ENCODE peak calls at places on chromosome 11, in four cellular contexts. Y is HepG2, H is K562, W is GM12878. Z is an unnamed sample.

GRCh38 chr11:130022799-130023198 is 20.2 kb upstream of the PRDM10 start:
- DNase-seq in H (no peak), Y (no peak), W (no peak), Z (no peak)

GRCh38 chr11:133896028-133896427 is 50.7 kb upstream of the SPATA19 start:
- DNase-seq in Y (no peak), H (no peak), W (no peak), Z (no peak)

GRCh38 chr11:1548221-1549070 is 23.6 kb downstream of the DUSP8 start:
- DNase-seq in W (no peak), H (no peak), Y (no peak), Z (no peak)

GRCh38 chr11:115980336-115980735 is 476.1 kb upstream of the CADM1 start:
- DNase-seq in W (no peak), H (no peak), Y (no peak), Z (no peak)

GRCh38 chr11:78224906-78225420 is 36.2 kb downstream of the USP35 start:
- DNase-seq in Y (no peak), H (no peak), W (no peak), Z (no peak)

GRCh38 chr11:7545611-7546010 is 31.8 kb downstream of the PPFIBP2 start:
- DNase-seq in W (no peak), H (no peak), Y (no peak), Z (no peak)

GRCh38 chr11:105937738-105938137 is 84.3 kb downstream of the MSANTD4 start:
- DNase-seq in H (no peak), Y (no peak), W (no peak), Z (no peak)

GRCh38 chr11:34174411-34175041 is 69.1 kb downstream of the NAT10 start:
- DNase-seq in Y (peak; percentile 43), H (peak; percentile 90), W (no peak), Z (peak; percentile 92)

GRCh38 chr11:70466154-70466553 is 67.8 kb downstream of the CTTN start:
- DNase-seq in Y (no peak), W (no peak), H (peak; percentile 30), Z (no peak)

DNA sequence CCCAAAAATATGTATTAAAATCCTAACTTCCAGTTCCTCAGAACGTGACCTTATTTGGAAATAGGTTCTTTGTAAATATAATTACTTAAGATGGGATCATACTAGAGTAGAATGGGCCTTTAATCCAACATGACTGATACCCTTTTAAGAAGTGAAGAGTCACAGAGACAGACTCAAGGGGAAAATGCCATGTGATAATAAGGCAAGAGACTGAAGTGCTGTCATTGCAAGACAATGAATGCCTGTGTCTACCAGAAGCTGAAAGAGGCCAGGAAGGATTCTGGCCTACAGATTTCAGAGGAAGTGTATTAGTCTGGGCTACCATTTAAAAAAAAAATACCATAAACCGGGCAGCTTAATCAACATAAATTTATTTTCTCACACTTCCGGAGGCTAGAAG is 85.9 kb upstream of the LRRC55 start:
- DNase-seq in W (no peak), H (no peak), Y (no peak), Z (no peak)
- TF ChIP-seq CBX5 in W (no peak), H (no peak), Y (no peak), Z (no peak)

GRCh38 chr11:35239476-35240075 is 100.6 kb downstream of the CD44 start:
- DNase-seq in H (no peak), W (no peak), Y (no peak), Z (no peak)
- TF ChIP-seq CBX5 in H (no peak), W (no peak), Y (no peak), Z (no peak)

DNA sequence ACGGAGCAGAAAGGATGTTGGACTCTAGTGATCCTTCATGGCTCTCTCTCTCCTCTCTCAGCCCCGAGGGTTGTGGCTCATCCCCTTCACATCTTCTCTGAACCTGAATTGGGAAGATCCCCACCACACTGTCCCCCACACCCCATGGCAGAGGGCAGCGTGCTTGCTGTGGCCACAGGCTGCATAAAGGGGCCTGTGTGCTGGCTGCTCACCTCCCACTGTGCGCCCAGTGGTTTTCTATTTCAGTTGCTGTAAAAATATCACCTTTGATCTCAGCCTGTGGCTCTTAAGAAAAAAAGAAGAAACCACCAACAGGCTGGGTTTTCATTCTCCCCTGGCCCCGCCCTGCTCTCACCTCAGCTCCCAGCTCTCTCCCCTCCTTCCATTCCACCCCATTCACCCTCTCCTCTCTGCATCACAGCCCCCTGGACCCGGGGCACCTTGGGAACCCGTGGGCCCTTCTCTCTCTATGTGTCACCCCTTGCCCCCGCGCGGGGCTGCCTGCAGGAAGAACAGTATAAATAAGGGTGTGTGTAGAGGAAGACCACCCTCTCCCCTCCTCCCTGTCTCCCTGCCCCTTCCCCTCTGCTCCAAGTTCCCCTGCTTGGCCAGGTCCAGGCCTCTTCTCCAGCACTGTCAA is 25.8 kb upstream of the WNT11 start:
- DNase-seq in H (no peak), Y (no peak), W (peak; percentile 17), Z (no peak)
- TF ChIP-seq CBX5 in H (no peak), Y (no peak), W (no peak), Z (no peak)

GRCh38 chr11:32232516-32232915 is 141.6 kb downstream of the RCN1 start:
- DNase-seq in W (no peak), Y (no peak), H (no peak), Z (no peak)

GRCh38 chr11:32229566-32230240 is 138.8 kb downstream of the RCN1 start:
- DNase-seq in W (no peak), Y (no peak), H (no peak), Z (no peak)

GRCh38 chr11:32233276-32233675 is 142.4 kb downstream of the RCN1 start:
- DNase-seq in H (no peak), Y (no peak), W (no peak), Z (no peak)

GRCh38 chr11:32233928-32234327 is 143.1 kb downstream of the RCN1 start:
- DNase-seq in H (no peak), Y (no peak), W (no peak), Z (no peak)

GRCh38 chr11:32231909-32232493 is 141.1 kb downstream of the RCN1 start:
- DNase-seq in W (no peak), Y (peak; percentile 13), H (peak; percentile 27), Z (peak; percentile 23)
- TF ChIP-seq CBX5 in W (no peak), Y (no peak), H (no peak), Z (no peak)

GRCh38 chr11:126487711-126488110 is 132.2 kb downstream of the ST3GAL4 start:
- DNase-seq in H (no peak), W (no peak), Y (no peak), Z (no peak)

GRCh38 chr11:126484266-126484665 is 128.8 kb downstream of the ST3GAL4 start:
- DNase-seq in H (no peak), W (no peak), Y (peak; percentile 11), Z (no peak)

GRCh38 chr11:126485986-126486635 is 130.6 kb downstream of the ST3GAL4 start:
- DNase-seq in H (no peak), Y (no peak), W (no peak), Z (no peak)

GRCh38 chr11:126483796-126484195 is 128.3 kb downstream of the ST3GAL4 start:
- DNase-seq in H (no peak), Y (no peak), W (no peak), Z (no peak)

GRCh38 chr11:126485021-126485781 is 129.7 kb downstream of the ST3GAL4 start:
- DNase-seq in Y (no peak), W (no peak), H (no peak), Z (no peak)
- TF ChIP-seq CBX5 in Y (no peak), W (no peak), H (no peak), Z (no peak)

DNA sequence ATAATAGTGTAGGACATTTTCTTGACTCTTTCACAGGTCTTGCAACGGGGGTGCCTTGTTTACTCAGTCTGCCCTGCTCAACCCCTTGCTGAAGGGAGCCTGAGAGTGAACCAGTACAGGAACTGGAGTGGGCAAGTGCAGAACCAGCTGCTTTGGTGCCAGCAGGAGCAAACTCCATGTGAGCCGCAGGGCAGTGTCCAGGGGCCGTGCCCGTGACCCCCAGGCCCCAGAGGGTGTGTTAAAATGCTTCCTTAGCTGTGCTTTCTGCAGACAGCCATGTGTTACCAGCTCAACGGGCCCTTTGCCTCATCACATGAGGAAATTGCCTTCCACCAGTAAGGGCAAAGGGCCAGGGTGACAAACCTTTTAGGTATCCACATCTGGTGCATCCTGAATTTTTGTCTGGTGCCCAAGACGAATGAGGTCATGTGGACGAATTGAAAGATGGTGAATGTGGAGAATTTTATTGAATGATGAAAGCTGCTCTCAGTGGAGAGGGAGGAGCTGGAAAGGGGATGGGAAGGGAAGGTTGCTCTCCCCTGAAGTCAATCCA is 53.6 kb upstream of the OR5D13 start:
- DNase-seq in H (no peak), W (no peak), Y (no peak), Z (no peak)
- TF ChIP-seq CBX5 in H (no peak), W (no peak), Y (no peak), Z (no peak)